ENCODE peak calls at places on chromosomes 11 and 22, in seven cellular contexts. K, D, R, H, Y, Z and E are unnamed samples.

GRCh38 chr11:46898396-46899095 is 19.8 kb downstream of the LRP4 start:
- DNase-seq in K (no peak), D (no peak), R (no peak), H (no peak), Y (no peak), Z (no peak), E (no peak)

GRCh38 chr11:3218483-3219280 is at the start of gene MRGPRG:
- DNase-seq in K (no peak), D (no peak), R (no peak), H (no peak), Y (no peak), Z (peak; percentile 28), E (no peak)

GRCh38 chr22:36056980-36057379 is 28.4 kb upstream of the RBFOX2 start:
- DNase-seq in K (no peak), D (peak; percentile 50), R (no peak), H (no peak), Y (no peak), Z (no peak), E (no peak)

GRCh38 chr11:68002575-68002942 is 1.3 kb downstream of the UNC93B1 start:
- DNase-seq in K (peak; percentile 74), D (no peak), R (no peak), H (no peak), Y (no peak), Z (no peak), E (no peak)

GRCh38 chr11:67563354-67564114 is 20.1 kb upstream of the GSTP1 start:
- DNase-seq in K (no peak), D (peak; percentile 97), R (peak; percentile 94), H (peak; percentile 94), Y (no peak), Z (no peak), E (no peak)

GRCh38 chr11:10674440-10674855 is 19.1 kb downstream of the IRAG1 start:
- DNase-seq in K (no peak), D (no peak), R (peak; percentile 51), H (no peak), Y (no peak), Z (no peak), E (no peak)

GRCh38 chr11:125091247-125091876 is 20.1 kb downstream of the TMEM218 start:
- DNase-seq in K (peak; percentile 42), D (peak; percentile 71), R (peak; percentile 86), H (peak; percentile 81), Y (peak; percentile 33), Z (peak; percentile 58), E (peak; percentile 84)

GRCh38 chr11:69144719-69145365 is 10.9 kb upstream of the SMIM38 start:
- DNase-seq in K (no peak), D (peak; percentile 60), R (peak; percentile 61), H (no peak), Y (no peak), Z (no peak), E (no peak)

GRCh38 chr11:45879803-45880685 is 5.4 kb upstream of the MAPK8IP1 start:
- DNase-seq in K (no peak), D (peak; percentile 42), R (no peak), H (no peak), Y (no peak), Z (no peak), E (no peak)

GRCh38 chr22:44442186-44442465 is 55.9 kb downstream of the RTL6 start:
- DNase-seq in K (no peak), D (no peak), R (no peak), H (no peak), Y (no peak), Z (no peak), E (no peak)

GRCh38 chr11:121112498-121113455 is 11.7 kb downstream of the TECTA start:
- DNase-seq in K (peak; percentile 61), D (peak; percentile 77), R (peak; percentile 81), H (peak; percentile 54), Y (peak; percentile 51), Z (peak; percentile 72), E (no peak)

GRCh38 chr11:35555238-35555887 is 29.9 kb upstream of the PAMR1 start:
- DNase-seq in K (no peak), D (peak; percentile 35), R (peak; percentile 73), H (no peak), Y (no peak), Z (no peak), E (no peak)

GRCh38 chr11:123137496-123138270 is 57.4 kb downstream of the CLMP start:
- DNase-seq in K (peak; percentile 58), D (peak; percentile 81), R (peak; percentile 92), H (peak; percentile 33), Y (no peak), Z (peak; percentile 78), E (peak; percentile 94)

GRCh38 chr11:123166095-123166559 is 28.9 kb downstream of the CLMP start:
- DNase-seq in K (peak; percentile 16), D (peak; percentile 93), R (peak; percentile 74), H (no peak), Y (no peak), Z (peak; percentile 80), E (no peak)

GRCh38 chr22:19843857-19844422 is 10.7 kb downstream of the GNB1L start:
- DNase-seq in K (no peak), D (no peak), R (no peak), H (no peak), Y (no peak), Z (no peak), E (no peak)

GRCh38 chr22:29477919-29478318 is 2.1 kb upstream of the NEFH start:
- DNase-seq in K (no peak), D (no peak), R (no peak), H (no peak), Y (no peak), Z (no peak), E (no peak)

GRCh38 chr22:37675930-37676571 is 615 bp downstream of the LGALS1 start:
- DNase-seq in K (peak; percentile 48), D (peak; percentile 25), R (no peak), H (peak; percentile 23), Y (no peak), Z (no peak), E (no peak)

GRCh38 chr11:99918761-99919160 is 768.3 kb upstream of the ARHGAP42 start:
- DNase-seq in K (no peak), D (no peak), R (no peak), H (no peak), Y (no peak), Z (no peak), E (no peak)

GRCh38 chr22:19961201-19961580 is 19.6 kb upstream of the TXNRD2 start:
- DNase-seq in K (no peak), D (no peak), R (no peak), H (no peak), Y (no peak), Z (no peak), E (no peak)

GRCh38 chr11:70677232-70677916 is 279.0 kb downstream of the CTTN start:
- DNase-seq in K (no peak), D (no peak), R (no peak), H (no peak), Y (no peak), Z (no peak), E (no peak)

GRCh38 chr11:111435046-111435698 is 56.1 kb upstream of the POU2AF1 start:
- DNase-seq in K (no peak), D (no peak), R (no peak), H (no peak), Y (no peak), Z (no peak), E (no peak)

GRCh38 chr11:47524200-47524874 is 28.6 kb downstream of the CELF1 start:
- DNase-seq in K (no peak), D (no peak), R (no peak), H (peak; percentile 47), Y (no peak), Z (no peak), E (no peak)

GRCh38 chr11:16809901-16810668 is 71.6 kb downstream of the C11orf58 start:
- DNase-seq in K (no peak), D (peak; percentile 53), R (peak; percentile 47), H (peak; percentile 65), Y (no peak), Z (no peak), E (no peak)

GRCh38 chr11:113261709-113262475 is 52.5 kb upstream of the TTC12 start:
- DNase-seq in K (no peak), D (peak; percentile 97), R (peak; percentile 21), H (no peak), Y (no peak), Z (no peak), E (no peak)

GRCh38 chr11:10038916-10039315 is 255.1 kb downstream of the SBF2 start:
- DNase-seq in K (no peak), D (peak; percentile 36), R (peak; percentile 83), H (no peak), Y (no peak), Z (no peak), E (no peak)

GRCh38 chr11:59263225-59263894 is 50.6 kb upstream of the MPEG1 start:
- DNase-seq in K (peak; percentile 50), D (no peak), R (no peak), H (no peak), Y (no peak), Z (peak; percentile 76), E (no peak)
- TF ChIP-seq CTCF in K (peak; percentile 56), D (no peak), R (no peak), H (no peak), Y (no peak), Z (no peak), E (no peak)

DNA sequence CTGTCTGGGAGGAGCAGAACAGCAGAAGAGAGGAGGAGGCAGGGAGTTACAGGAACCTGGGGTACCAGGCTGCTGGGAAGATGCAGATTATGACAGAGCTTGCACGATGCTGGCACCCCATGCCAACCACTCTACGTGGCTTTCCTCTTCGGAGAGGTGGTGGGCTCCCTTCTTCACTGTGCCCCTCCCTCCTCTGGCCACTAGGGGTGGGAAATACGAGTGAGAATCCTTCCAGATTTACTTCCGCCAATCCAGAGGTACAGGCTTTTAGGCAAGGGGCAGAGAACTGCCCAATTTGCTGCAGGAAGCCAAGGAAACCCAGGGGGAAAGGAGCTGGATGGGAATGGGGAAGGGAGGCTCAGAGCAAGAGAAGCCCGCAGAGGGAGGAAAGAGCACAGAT is 12.3 kb downstream of the HYOU1 start:
- DNase-seq in K (no peak), D (no peak), R (no peak), H (no peak), Y (no peak), Z (peak; percentile 41), E (no peak)
- TF ChIP-seq CTCF in K (peak; percentile 14), D (peak; percentile 9), R (peak; percentile 20), H (peak; percentile 25), Y (no peak), Z (peak; percentile 36), E (no peak)

GRCh38 chr11:91773090-91773489 is 451.5 kb upstream of the FAT3 start:
- DNase-seq in K (no peak), D (peak; percentile 11), R (no peak), H (peak; percentile 16), Y (no peak), Z (peak; percentile 54), E (no peak)
- TF ChIP-seq CTCF in K (no peak), D (peak; percentile 24), R (no peak), H (no peak), Y (no peak), Z (peak; percentile 28), E (no peak)

GRCh38 chr11:20754957-20755356 is 85.6 kb downstream of the NELL1 start:
- DNase-seq in K (peak; percentile 1), D (no peak), R (no peak), H (no peak), Y (no peak), Z (peak; percentile 52), E (no peak)
- TF ChIP-seq CTCF in K (no peak), D (no peak), R (no peak), H (no peak), Y (no peak), Z (peak; percentile 72), E (no peak)

DNA sequence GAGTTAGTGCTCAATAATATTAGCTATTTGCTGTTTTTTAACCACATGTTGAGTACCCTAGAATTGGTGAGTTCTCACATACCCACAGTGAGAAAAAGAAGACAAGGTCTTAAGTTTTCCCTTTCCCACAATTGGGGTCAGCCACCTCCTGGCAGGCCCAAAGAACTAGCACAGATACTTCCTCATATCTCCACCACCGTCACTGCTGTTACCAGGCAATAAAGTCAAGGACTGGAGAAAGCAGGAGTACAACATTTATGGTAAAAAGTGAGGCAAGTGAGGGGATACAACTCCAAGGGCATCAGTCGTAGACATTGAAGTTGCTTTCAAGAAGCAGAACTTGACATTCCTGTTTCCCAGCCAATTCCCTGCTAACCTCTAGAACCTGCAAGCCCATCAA is 19.6 kb downstream of the ELP4 start:
- DNase-seq in K (no peak), D (no peak), R (no peak), H (no peak), Y (no peak), Z (no peak), E (no peak)
- TF ChIP-seq CTCF in K (no peak), D (no peak), R (no peak), H (no peak), Y (no peak), Z (no peak), E (no peak)